ENCODE peak calls at places on chromosomes 1 and 21, in ten cellular contexts. Q is DND-41, S is osteocyte, E is A549, W is lower lobe of right lung, F is lung, O is endothelial cell, X is B cell, A is colonic mucosa, U is HCT116. Z is an unnamed sample.

GRCh38 chr1:239575113-239575512 is 188.7 kb downstream of the CHRM3 start:
- DNase-seq in Q (no peak), A (no peak), E (no peak), S (no peak), W (no peak), U (no peak), O (no peak), F (no peak), X (no peak), Z (no peak)

GRCh38 chr1:187689137-187689536 is 860.4 kb downstream of the PLA2G4A start:
- DNase-seq in X (no peak), U (no peak), A (no peak), S (no peak), E (no peak), W (no peak), F (no peak), Q (no peak), O (no peak), Z (no peak)

GRCh38 chr1:235953801-235954200 is 87.1 kb upstream of the LYST start:
- DNase-seq in Q (no peak), E (no peak), X (no peak), A (no peak), W (no peak), O (no peak), U (no peak), S (no peak), F (no peak), Z (no peak)

GRCh38 chr21:28069446-28069845 is 923.2 kb downstream of the LTN1 start:
- DNase-seq in Q (no peak), S (no peak), E (no peak), F (no peak), U (no peak), W (no peak), X (no peak), O (no peak), A (no peak), Z (no peak)

GRCh38 chr1:169999357-169999756 is 75.1 kb downstream of the KIFAP3 start:
- DNase-seq in S (no peak), E (no peak), U (peak; percentile 67), A (no peak), Q (no peak), O (no peak), F (no peak), W (no peak), X (no peak), Z (no peak)

GRCh38 chr1:73627723-73628122 is 570.3 kb downstream of the LRRIQ3 start:
- DNase-seq in X (no peak), A (no peak), U (no peak), O (no peak), F (no peak), W (no peak), E (no peak), S (no peak), Q (no peak), Z (no peak)

GRCh38 chr1:87937774-87938173 is 609.1 kb downstream of the LMO4 start:
- DNase-seq in O (no peak), X (no peak), A (no peak), F (no peak), U (no peak), E (no peak), W (no peak), Q (no peak), S (no peak), Z (no peak)

GRCh38 chr1:225835752-225836151 is 25.8 kb downstream of the EPHX1 start:
- DNase-seq in O (no peak), W (no peak), X (no peak), E (no peak), U (no peak), F (no peak), S (no peak), A (no peak), Q (no peak), Z (no peak)

GRCh38 chr1:13700521-13701273 is 709 bp downstream of the PRDM2 start:
- DNase-seq in U (no peak), W (peak; percentile 72), A (peak; percentile 46), E (peak; percentile 6), S (no peak), O (peak; percentile 20), X (peak; percentile 61), F (peak; percentile 32), Q (no peak), Z (peak; percentile 80)

GRCh38 chr1:200291106-200291505 is 118.7 kb downstream of the ZNF281 start:
- DNase-seq in A (no peak), O (no peak), Q (no peak), E (no peak), W (no peak), S (no peak), U (no peak), X (no peak), F (no peak), Z (no peak)

GRCh38 chr1:183911285-183911684 is 106.4 kb downstream of the RGL1 start:
- DNase-seq in U (no peak), X (peak; percentile 85), E (no peak), F (no peak), O (no peak), Q (no peak), S (no peak), A (no peak), W (no peak), Z (peak; percentile 69)

GRCh38 chr21:34333150-34333739 is 30.6 kb upstream of the KCNE2 start:
- DNase-seq in A (no peak), E (no peak), O (no peak), U (no peak), S (no peak), F (no peak), W (no peak), X (no peak), Q (no peak), Z (no peak)

GRCh38 chr1:203328714-203329122 is 22.2 kb downstream of the FMOD start:
- DNase-seq in U (no peak), Q (no peak), A (peak; percentile 74), S (no peak), F (no peak), O (no peak), E (no peak), X (no peak), W (no peak), Z (no peak)

GRCh38 chr1:194062962-194063361 is 876.5 kb upstream of the B3GALT2 start:
- DNase-seq in E (no peak), X (no peak), F (no peak), O (no peak), Q (no peak), A (no peak), W (no peak), S (no peak), U (no peak), Z (no peak)

GRCh38 chr21:27112186-27112585 is 145.3 kb upstream of the ADAMTS5 start:
- DNase-seq in X (no peak), F (no peak), E (no peak), W (no peak), S (no peak), O (no peak), Q (no peak), U (no peak), A (no peak), Z (no peak)

GRCh38 chr1:151472852-151473731 is 13.8 kb upstream of the POGZ start:
- DNase-seq in U (no peak), Q (no peak), A (peak; percentile 54), E (no peak), F (peak; percentile 53), S (no peak), O (peak; percentile 27), W (peak; percentile 64), X (peak; percentile 49), Z (peak; percentile 68)

GRCh38 chr1:212241445-212242287 is 43.5 kb upstream of the PPP2R5A start:
- DNase-seq in E (no peak), S (no peak), Q (no peak), F (no peak), A (no peak), U (no peak), X (no peak), O (no peak), W (no peak), Z (no peak)

DNA sequence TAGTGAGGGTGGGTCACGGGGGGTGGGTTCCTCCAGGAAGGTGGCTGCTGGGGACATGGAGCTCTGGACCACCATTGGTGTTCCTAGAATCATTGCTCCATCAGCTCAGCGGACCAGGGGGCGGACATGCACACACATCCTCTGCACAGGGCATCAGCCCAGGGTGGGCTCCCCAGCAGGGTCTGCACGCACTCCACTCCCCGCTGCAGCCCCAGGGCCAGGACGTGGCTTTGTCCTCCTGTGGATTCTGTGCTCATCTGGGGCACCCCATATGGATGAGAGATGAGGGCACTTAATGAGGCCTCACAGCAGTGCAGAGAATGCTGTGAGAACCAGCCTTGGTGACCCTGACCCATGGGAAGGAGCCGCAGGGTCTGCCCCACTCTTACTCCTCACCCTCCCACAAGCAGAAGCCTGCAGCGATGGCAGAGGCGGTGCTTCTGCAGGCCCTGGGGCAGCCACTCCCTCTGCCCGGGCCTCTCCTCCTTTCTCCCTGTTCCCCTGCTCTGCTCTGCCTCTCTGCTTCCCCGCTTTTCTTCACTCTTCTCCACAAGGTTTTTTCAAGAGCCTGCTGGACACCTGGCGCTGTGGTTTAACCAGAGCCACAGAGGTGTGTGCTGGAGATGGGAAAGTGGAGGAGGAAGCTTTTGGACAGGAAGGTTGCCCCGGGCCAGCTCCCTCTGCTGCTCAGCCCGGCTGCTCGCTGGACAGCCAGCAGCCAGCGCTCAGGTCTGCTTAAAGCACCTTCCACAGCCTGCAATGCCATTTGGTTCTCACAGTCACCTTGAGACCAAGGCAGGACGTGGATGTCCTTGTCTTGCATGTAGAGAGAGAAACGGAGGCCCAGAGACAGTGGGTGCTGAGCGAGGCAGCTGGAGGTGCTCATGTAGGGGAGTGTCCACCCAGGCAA is 26.2 kb upstream of the PCBP3 start:
- DNase-seq in E (no peak), O (no peak), Q (no peak), W (no peak), S (no peak), A (no peak), X (no peak), U (no peak), F (no peak), Z (no peak)
- TF ChIP-seq CTCF in E (no peak), O (no peak), Q (no peak), W (no peak), S (no peak), A (no peak), X (no peak), U (no peak), F (no peak), Z (no peak)

GRCh38 chr1:46021046-46021822 is 111.2 kb downstream of the PIK3R3 start:
- DNase-seq in S (no peak), A (no peak), F (no peak), U (no peak), O (no peak), E (no peak), W (no peak), Q (no peak), X (peak; percentile 27), Z (no peak)
- TF ChIP-seq CTCF in S (no peak), A (no peak), F (no peak), U (no peak), O (no peak), E (no peak), W (no peak), Q (no peak), X (no peak), Z (no peak)

GRCh38 chr1:38891753-38892152 is 10.4 kb upstream of the GJA9 start:
- DNase-seq in E (peak; percentile 18), W (no peak), S (peak; percentile 25), Q (no peak), U (no peak), X (no peak), O (no peak), F (no peak), A (no peak), Z (no peak)
- TF ChIP-seq CTCF in E (no peak), W (no peak), S (no peak), Q (peak; percentile 11), U (peak; percentile 26), X (no peak), O (no peak), F (no peak), A (no peak), Z (no peak)

GRCh38 chr1:172826096-172826741 is 167.3 kb downstream of the FASLG start:
- DNase-seq in X (no peak), U (peak; percentile 61), A (peak; percentile 23), F (no peak), S (no peak), O (no peak), E (peak; percentile 44), W (no peak), Q (peak; percentile 49), Z (peak; percentile 15)
- TF ChIP-seq CTCF in X (peak; percentile 63), U (peak; percentile 66), A (peak; percentile 41), F (peak; percentile 56), S (peak; percentile 82), O (peak; percentile 54), E (peak; percentile 85), W (peak; percentile 63), Q (peak; percentile 83), Z (no peak)